ENCODE peak calls at places on chromosomes 2 and 18, in five cellular contexts. One of them, this sample, is unnamed. For H3K4me1, the result is how much of the 10 kb centered on the place peaks cover.

GRCh38 chr2:160214461-160215055 is 14.5 kb upstream of the ITGB6 start:
- DNase-seq in A549: peak
- DNase-seq in breast epithelium: no peak
- DNase-seq in psoas muscle: peak
- DNase-seq in OCI-LY7: no peak
- DNase-seq in this sample: no peak

GRCh38 chr18:8052237-8052701 is 485.2 kb downstream of the PTPRM start:
- DNase-seq in A549: peak
- DNase-seq in breast epithelium: no peak
- DNase-seq in psoas muscle: no peak
- DNase-seq in OCI-LY7: no peak
- DNase-seq in this sample: no peak

GRCh38 chr18:50306944-50307343 is 19.5 kb upstream of the CXXC1 start:
- DNase-seq in A549: no peak
- DNase-seq in breast epithelium: no peak
- DNase-seq in psoas muscle: no peak
- DNase-seq in OCI-LY7: no peak
- DNase-seq in this sample: peak

GRCh38 chr2:149885468-149885867 is 297.9 kb upstream of the MMADHC start:
- DNase-seq in A549: no peak
- DNase-seq in breast epithelium: no peak
- DNase-seq in psoas muscle: no peak
- DNase-seq in OCI-LY7: no peak
- DNase-seq in this sample: peak

GRCh38 chr2:10900216-10901109 is 11.3 kb upstream of the KCNF1 start:
- DNase-seq in A549: peak
- DNase-seq in breast epithelium: no peak
- DNase-seq in psoas muscle: no peak
- DNase-seq in OCI-LY7: peak
- DNase-seq in this sample: no peak

GRCh38 chr2:204538179-204539009 is 6.9 kb upstream of the PARD3B start:
- DNase-seq in A549: no peak
- DNase-seq in breast epithelium: no peak
- DNase-seq in psoas muscle: no peak
- DNase-seq in OCI-LY7: no peak
- DNase-seq in this sample: peak

GRCh38 chr2:233413529-233414272 is 59.4 kb downstream of the DGKD start:
- DNase-seq in A549: peak
- DNase-seq in breast epithelium: no peak
- DNase-seq in psoas muscle: peak
- DNase-seq in OCI-LY7: no peak
- DNase-seq in this sample: peak

GRCh38 chr2:192741889-192742288 is 547.2 kb upstream of the TMEFF2 start:
- DNase-seq in A549: peak
- DNase-seq in breast epithelium: no peak
- DNase-seq in psoas muscle: no peak
- DNase-seq in OCI-LY7: no peak
- DNase-seq in this sample: no peak

GRCh38 chr2:191929288-191929687 is 82.4 kb upstream of the CAVIN2 start:
- DNase-seq in A549: no peak
- DNase-seq in breast epithelium: no peak
- DNase-seq in psoas muscle: no peak
- DNase-seq in OCI-LY7: no peak
- DNase-seq in this sample: no peak

GRCh38 chr2:64692401-64692800 is 38.7 kb upstream of the SERTAD2 start:
- DNase-seq in A549: no peak
- DNase-seq in breast epithelium: no peak
- DNase-seq in psoas muscle: no peak
- DNase-seq in OCI-LY7: no peak
- DNase-seq in this sample: no peak

GRCh38 chr18:28407681-28408080 is 230.8 kb upstream of the CDH2 start:
- DNase-seq in A549: no peak
- DNase-seq in breast epithelium: no peak
- DNase-seq in psoas muscle: no peak
- DNase-seq in OCI-LY7: no peak
- DNase-seq in this sample: no peak

GRCh38 chr2:191713837-191714236 is 35.9 kb downstream of the NABP1 start:
- DNase-seq in A549: peak
- DNase-seq in breast epithelium: no peak
- DNase-seq in psoas muscle: no peak
- DNase-seq in OCI-LY7: no peak
- DNase-seq in this sample: no peak

GRCh38 chr18:9803698-9804516 is 81.9 kb upstream of the TXNDC2 start:
- DNase-seq in A549: no peak
- DNase-seq in breast epithelium: no peak
- DNase-seq in psoas muscle: peak
- DNase-seq in OCI-LY7: no peak
- DNase-seq in this sample: peak

GRCh38 chr2:25491966-25492532 is 150.3 kb upstream of the DNMT3A start:
- DNase-seq in A549: peak
- DNase-seq in breast epithelium: no peak
- DNase-seq in psoas muscle: no peak
- DNase-seq in OCI-LY7: no peak
- DNase-seq in this sample: no peak

GRCh38 chr2:71548589-71549485 is 95.5 kb downstream of the DYSF start:
- DNase-seq in A549: peak
- DNase-seq in breast epithelium: peak
- DNase-seq in psoas muscle: peak
- DNase-seq in OCI-LY7: peak
- DNase-seq in this sample: peak

GRCh38 chr2:63051795-63052333 is 1.2 kb downstream of the OTX1 start:
- DNase-seq in A549: no peak
- DNase-seq in breast epithelium: no peak
- DNase-seq in psoas muscle: no peak
- DNase-seq in OCI-LY7: no peak
- DNase-seq in this sample: no peak

GRCh38 chr18:37709740-37710139 is 144.1 kb upstream of the CELF4 start:
- DNase-seq in A549: no peak
- DNase-seq in breast epithelium: no peak
- DNase-seq in psoas muscle: no peak
- DNase-seq in OCI-LY7: no peak
- DNase-seq in this sample: no peak

GRCh38 chr18:38301621-38302020 is 736.0 kb upstream of the CELF4 start:
- DNase-seq in A549: no peak
- DNase-seq in breast epithelium: no peak
- DNase-seq in psoas muscle: no peak
- DNase-seq in OCI-LY7: no peak
- DNase-seq in this sample: no peak

GRCh38 chr18:37441821-37442220 is 123.8 kb downstream of the CELF4 start:
- DNase-seq in A549: no peak
- DNase-seq in breast epithelium: no peak
- DNase-seq in psoas muscle: no peak
- DNase-seq in OCI-LY7: no peak
- DNase-seq in this sample: no peak

GRCh38 chr2:179936654-179937053 is 70.4 kb downstream of the CWC22 start:
- DNase-seq in A549: peak
- DNase-seq in breast epithelium: no peak
- DNase-seq in psoas muscle: no peak
- DNase-seq in OCI-LY7: peak
- DNase-seq in this sample: no peak

GRCh38 chr2:110873056-110873502 is 140.7 kb downstream of the ACOXL start:
- DNase-seq in A549: no peak
- DNase-seq in breast epithelium: no peak
- DNase-seq in psoas muscle: no peak
- DNase-seq in OCI-LY7: no peak
- DNase-seq in this sample: no peak

GRCh38 chr2:100163605-100164004 is 21.2 kb upstream of the AFF3 start:
- DNase-seq in A549: no peak
- DNase-seq in breast epithelium: no peak
- DNase-seq in psoas muscle: no peak
- DNase-seq in OCI-LY7: no peak
- DNase-seq in this sample: no peak

GRCh38 chr2:231277962-231278361 is 79.5 kb downstream of the ARMC9 start:
- DNase-seq in A549: no peak
- DNase-seq in breast epithelium: no peak
- DNase-seq in psoas muscle: no peak
- DNase-seq in OCI-LY7: no peak
- DNase-seq in this sample: no peak

DNA sequence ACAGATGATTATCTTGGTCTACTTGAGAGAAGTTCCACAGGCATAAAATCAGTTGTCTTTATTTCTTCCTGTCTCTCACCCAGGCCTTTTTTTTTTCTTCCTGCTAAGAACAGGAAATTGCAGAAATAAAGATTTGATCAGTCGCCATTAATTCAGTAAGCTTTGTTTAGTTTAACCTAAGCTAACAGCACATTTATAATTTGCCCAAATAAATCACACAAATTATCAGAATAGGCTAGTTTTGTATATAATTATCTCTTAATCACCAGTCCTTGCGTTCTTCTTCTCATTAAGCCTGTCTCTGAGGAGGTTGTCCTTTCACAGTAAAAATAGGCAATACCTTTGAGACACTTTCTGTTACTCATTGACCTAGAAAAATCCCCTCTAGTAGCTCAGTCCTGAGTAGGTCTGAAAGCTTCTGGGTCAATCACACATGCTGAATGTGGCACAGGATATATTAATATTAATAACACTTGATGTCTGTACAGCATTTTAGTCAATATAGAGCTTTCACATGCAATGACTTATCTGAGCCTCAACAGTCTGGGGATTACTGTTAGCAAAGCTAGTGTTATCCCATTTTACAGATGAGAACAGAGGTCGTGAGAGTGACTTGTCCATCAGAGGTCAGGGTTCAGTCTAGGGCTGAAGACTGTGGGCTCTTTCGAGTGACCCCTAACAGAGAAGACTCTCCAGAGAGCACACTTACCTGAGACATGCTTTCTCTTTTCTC is 11.2 kb upstream of the STK17B start:
- DNase-seq in A549: no peak
- DNase-seq in breast epithelium: no peak
- DNase-seq in psoas muscle: no peak
- DNase-seq in OCI-LY7: peak
- DNase-seq in this sample: no peak
- H3K4me3 ChIP-seq in A549: no peak
- H3K4me3 ChIP-seq in breast epithelium: no peak
- H3K4me3 ChIP-seq in psoas muscle: no peak
- H3K4me3 ChIP-seq in OCI-LY7: peak
- H3K4me3 ChIP-seq in this sample: no peak

GRCh38 chr2:239113592-239113991 is 265.7 kb downstream of the TWIST2 start:
- DNase-seq in A549: no peak
- DNase-seq in breast epithelium: no peak
- DNase-seq in psoas muscle: no peak
- DNase-seq in OCI-LY7: no peak
- DNase-seq in this sample: peak
- H3K4me1 ChIP-seq in A549: under half
- H3K4me1 ChIP-seq in breast epithelium: under half
- H3K4me1 ChIP-seq in psoas muscle: under half
- H3K4me1 ChIP-seq in OCI-LY7: under half
- H3K4me1 ChIP-seq in this sample: under half

GRCh38 chr18:54150226-54150625 is 74.2 kb downstream of the MBD2 start:
- DNase-seq in A549: no peak
- DNase-seq in breast epithelium: no peak
- DNase-seq in psoas muscle: no peak
- DNase-seq in OCI-LY7: no peak
- DNase-seq in this sample: no peak
- H3K27ac ChIP-seq in A549: peak
- H3K27ac ChIP-seq in breast epithelium: no peak
- H3K27ac ChIP-seq in psoas muscle: no peak
- H3K27ac ChIP-seq in OCI-LY7: no peak
- H3K27ac ChIP-seq in this sample: no peak

GRCh38 chr18:55317322-55317721 is 270.7 kb downstream of the TCF4 start:
- DNase-seq in A549: no peak
- DNase-seq in breast epithelium: no peak
- DNase-seq in psoas muscle: no peak
- DNase-seq in OCI-LY7: no peak
- DNase-seq in this sample: no peak
- H3K4me3 ChIP-seq in A549: no peak
- H3K4me3 ChIP-seq in breast epithelium: no peak
- H3K4me3 ChIP-seq in psoas muscle: peak
- H3K4me3 ChIP-seq in OCI-LY7: peak
- H3K4me3 ChIP-seq in this sample: peak

GRCh38 chr2:134144651-134145050 is 109.2 kb upstream of the MGAT5 start:
- DNase-seq in A549: no peak
- DNase-seq in breast epithelium: no peak
- DNase-seq in psoas muscle: no peak
- DNase-seq in OCI-LY7: no peak
- DNase-seq in this sample: no peak

GRCh38 chr2:134146620-134147019 is 107.3 kb upstream of the MGAT5 start:
- DNase-seq in A549: no peak
- DNase-seq in breast epithelium: no peak
- DNase-seq in psoas muscle: no peak
- DNase-seq in OCI-LY7: no peak
- DNase-seq in this sample: no peak

GRCh38 chr2:134146161-134146560 is 107.7 kb upstream of the MGAT5 start:
- DNase-seq in A549: no peak
- DNase-seq in breast epithelium: no peak
- DNase-seq in psoas muscle: no peak
- DNase-seq in OCI-LY7: no peak
- DNase-seq in this sample: no peak

GRCh38 chr2:134144081-134144596 is 109.7 kb upstream of the MGAT5 start:
- DNase-seq in A549: no peak
- DNase-seq in breast epithelium: no peak
- DNase-seq in psoas muscle: no peak
- DNase-seq in OCI-LY7: no peak
- DNase-seq in this sample: no peak

DNA sequence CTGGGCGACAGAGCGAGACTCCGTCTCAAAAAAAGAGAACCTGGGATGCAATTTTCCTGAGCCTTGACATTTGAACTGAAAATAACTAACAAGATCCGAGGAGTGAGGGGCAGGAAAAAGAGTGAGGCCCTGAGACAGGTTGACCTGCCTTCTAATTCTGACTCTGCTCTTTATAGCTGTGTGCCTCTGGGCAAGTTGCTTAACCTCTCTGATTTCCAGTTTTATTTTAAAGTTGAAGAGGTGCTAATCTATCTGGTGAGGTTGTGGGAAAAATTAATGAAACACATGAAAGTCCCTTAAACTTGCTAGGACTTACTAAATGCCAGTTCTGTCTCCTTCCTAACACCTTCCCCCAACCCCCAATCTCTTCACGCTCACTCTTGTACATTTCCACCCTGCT is 108.4 kb upstream of the MGAT5 start:
- DNase-seq in A549: no peak
- DNase-seq in breast epithelium: no peak
- DNase-seq in psoas muscle: no peak
- DNase-seq in OCI-LY7: no peak
- DNase-seq in this sample: no peak
- H3K4me1 ChIP-seq in A549: under half
- H3K4me1 ChIP-seq in breast epithelium: under half
- H3K4me1 ChIP-seq in psoas muscle: under half
- H3K4me1 ChIP-seq in OCI-LY7: under half
- H3K4me1 ChIP-seq in this sample: under half

GRCh38 chr2:174776686-174777085 is 12.4 kb upstream of the CHRNA1 start:
- DNase-seq in A549: no peak
- DNase-seq in breast epithelium: no peak
- DNase-seq in psoas muscle: no peak
- DNase-seq in OCI-LY7: no peak
- DNase-seq in this sample: no peak
- H3K27ac ChIP-seq in A549: no peak
- H3K27ac ChIP-seq in breast epithelium: no peak
- H3K27ac ChIP-seq in psoas muscle: no peak
- H3K27ac ChIP-seq in OCI-LY7: no peak
- H3K27ac ChIP-seq in this sample: no peak

DNA sequence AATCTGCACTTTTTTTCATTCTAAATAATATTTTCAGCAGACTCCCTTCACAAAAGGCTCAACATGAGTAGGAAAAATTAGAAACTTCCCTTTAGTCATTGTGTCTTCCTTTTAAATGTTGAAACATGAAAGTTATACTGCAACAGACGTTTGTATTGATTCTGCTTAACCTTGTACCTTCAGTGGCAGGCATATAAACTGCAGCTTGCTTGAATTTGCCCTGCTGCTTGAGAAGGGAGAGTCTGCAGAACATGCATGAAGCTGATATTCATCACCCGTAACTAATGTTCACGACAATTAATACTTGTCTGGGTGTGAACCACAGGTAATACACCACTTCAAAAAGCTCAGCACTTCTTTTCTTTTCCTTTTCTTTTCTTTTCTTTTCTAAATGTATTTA is 294.7 kb upstream of the LRP1B start:
- DNase-seq in A549: no peak
- DNase-seq in breast epithelium: no peak
- DNase-seq in psoas muscle: no peak
- DNase-seq in OCI-LY7: no peak
- DNase-seq in this sample: no peak
- H3K4me3 ChIP-seq in A549: no peak
- H3K4me3 ChIP-seq in breast epithelium: no peak
- H3K4me3 ChIP-seq in psoas muscle: no peak
- H3K4me3 ChIP-seq in OCI-LY7: no peak
- H3K4me3 ChIP-seq in this sample: no peak

This sample was measured in right cardiac atrium.